ENCODE peak calls at places on chromosomes 5 and 9, in six cellular contexts. I is LoVo; R is nephron progenitor cell; E is CD8-positive, alpha-beta memory T cell; S is hypothalamus; W is pons. Y is an unnamed sample.

GRCh38 chr5:107806271-107806670 is 135.5 kb upstream of the EFNA5 start:
- DNase-seq in I (no peak), R (no peak), E (no peak), S (no peak), W (no peak), Y (no peak)

GRCh38 chr5:178194026-178194425 is 6.9 kb upstream of the GMCL2 start:
- DNase-seq in I (no peak), R (no peak), E (no peak), S (no peak), W (no peak), Y (no peak)

GRCh38 chr9:96293481-96293880 is 8.5 kb downstream of the HSD17B3 start:
- DNase-seq in I (no peak), R (no peak), E (no peak), S (no peak), W (peak), Y (no peak)

GRCh38 chr9:93119953-93120845 is 13.9 kb downstream of the NINJ1 start:
- DNase-seq in I (peak), R (peak), E (peak), S (peak), W (peak), Y (peak)

GRCh38 chr5:83471405-83472212 is at the start of gene VCAN:
- DNase-seq in I (no peak), R (peak), E (no peak), S (peak), W (peak), Y (peak)

GRCh38 chr9:128271112-128271511 is 4.7 kb downstream of the GOLGA2 start:
- DNase-seq in I (no peak), R (no peak), E (no peak), S (no peak), W (no peak), Y (no peak)

GRCh38 chr9:93456504-93456903 is 3.1 kb upstream of the FAM120AOS start:
- DNase-seq in I (peak), R (no peak), E (no peak), S (no peak), W (no peak), Y (no peak)

GRCh38 chr5:142324377-142324870 is 397 bp downstream of the SPRY4 start:
- DNase-seq in I (no peak), R (peak), E (no peak), S (peak), W (no peak), Y (no peak)

GRCh38 chr9:95515272-95516113 is 1.3 kb downstream of the PTCH1 start:
- DNase-seq in I (no peak), R (peak), E (peak), S (peak), W (no peak), Y (peak)

GRCh38 chr5:85512896-85513295 is 1104.8 kb upstream of the COX7C start:
- DNase-seq in I (no peak), R (no peak), E (no peak), S (no peak), W (no peak), Y (no peak)

GRCh38 chr9:98062161-98062560 is 5.6 kb downstream of the NANS start:
- DNase-seq in I (no peak), R (no peak), E (no peak), S (no peak), W (no peak), Y (peak)

GRCh38 chr5:148791334-148791667 is 35.1 kb upstream of the ADRB2 start:
- DNase-seq in I (peak), R (no peak), E (no peak), S (no peak), W (no peak), Y (no peak)

GRCh38 chr5:53167836-53168235 is 58.3 kb upstream of the MOCS2 start:
- DNase-seq in I (no peak), R (no peak), E (no peak), S (no peak), W (peak), Y (no peak)

GRCh38 chr5:147887026-147887627 is 8.6 kb downstream of the SCGB3A2 start:
- DNase-seq in I (peak), R (no peak), E (no peak), S (no peak), W (peak), Y (peak)

GRCh38 chr9:69578026-69578425 is 94.1 kb downstream of the APBA1 start:
- DNase-seq in I (no peak), R (no peak), E (no peak), S (no peak), W (no peak), Y (no peak)

GRCh38 chr5:115419794-115420585 is 123.5 kb upstream of the CCDC112 start:
- DNase-seq in I (peak), R (no peak), E (no peak), S (no peak), W (no peak), Y (no peak)

GRCh38 chr5:38189031-38189632 is 69.2 kb upstream of the EGFLAM start:
- DNase-seq in I (no peak), R (peak), E (no peak), S (no peak), W (no peak), Y (no peak)

GRCh38 chr9:14865206-14865605 is 45.0 kb downstream of the FREM1 start:
- DNase-seq in I (no peak), R (no peak), E (no peak), S (no peak), W (no peak), Y (no peak)

GRCh38 chr9:107759823-107760166 is 270.2 kb upstream of the KLF4 start:
- DNase-seq in I (no peak), R (no peak), E (no peak), S (no peak), W (no peak), Y (no peak)

GRCh38 chr5:3595102-3595961 is at the start of gene IRX1:
- DNase-seq in I (no peak), R (peak), E (no peak), S (peak), W (no peak), Y (no peak)

GRCh38 chr9:126507318-126508109 is 106.2 kb upstream of the LMX1B start:
- DNase-seq in I (no peak), R (no peak), E (no peak), S (no peak), W (no peak), Y (no peak)

GRCh38 chr5:10637944-10638343 is 74.1 kb downstream of the ANKRD33B start:
- DNase-seq in I (no peak), R (no peak), E (no peak), S (no peak), W (no peak), Y (no peak)

Y was measured in cerebellar cortex.